ENCODE peak calls at places on chromosome 2, in seven cellular contexts. One of them, this sample, is unnamed.

GRCh38 chr2:19844750-19845149 is 57.0 kb downstream of the TTC32 start:
- DNase-seq in ovary: no peak
- DNase-seq in heart left ventricle: no peak
- DNase-seq in lower leg skin: peak; percentile 57
- DNase-seq in endothelial cell of umbilical vein: no peak
- DNase-seq in adrenal gland: no peak
- DNase-seq in HepG2: no peak
- DNase-seq in this sample: no peak

GRCh38 chr2:119756837-119757236 is 2.9 kb upstream of the PTPN4 start:
- DNase-seq in ovary: peak; percentile 87
- DNase-seq in heart left ventricle: peak; percentile 37
- DNase-seq in lower leg skin: no peak
- DNase-seq in endothelial cell of umbilical vein: peak; percentile 86
- DNase-seq in adrenal gland: peak; percentile 90
- DNase-seq in HepG2: peak; percentile 57
- DNase-seq in this sample: peak; percentile 30

GRCh38 chr2:11248-11941 is 34.9 kb downstream of the FAM110C start:
- DNase-seq in ovary: peak; percentile 83
- DNase-seq in heart left ventricle: no peak
- DNase-seq in lower leg skin: no peak
- DNase-seq in endothelial cell of umbilical vein: peak; percentile 5
- DNase-seq in adrenal gland: peak; percentile 46
- DNase-seq in HepG2: peak; percentile 78
- DNase-seq in this sample: no peak

GRCh38 chr2:54610700-54611099 is 112.8 kb upstream of the EML6 start:
- DNase-seq in ovary: no peak
- DNase-seq in heart left ventricle: no peak
- DNase-seq in lower leg skin: no peak
- DNase-seq in endothelial cell of umbilical vein: no peak
- DNase-seq in adrenal gland: no peak
- DNase-seq in HepG2: no peak
- DNase-seq in this sample: no peak

GRCh38 chr2:54639609-54640008 is 83.9 kb upstream of the EML6 start:
- DNase-seq in ovary: no peak
- DNase-seq in heart left ventricle: no peak
- DNase-seq in lower leg skin: no peak
- DNase-seq in endothelial cell of umbilical vein: no peak
- DNase-seq in adrenal gland: no peak
- DNase-seq in HepG2: no peak
- DNase-seq in this sample: no peak

GRCh38 chr2:32711908-32712307 is 84.1 kb downstream of the TTC27 start:
- DNase-seq in ovary: no peak
- DNase-seq in heart left ventricle: no peak
- DNase-seq in lower leg skin: no peak
- DNase-seq in endothelial cell of umbilical vein: no peak
- DNase-seq in adrenal gland: no peak
- DNase-seq in HepG2: no peak
- DNase-seq in this sample: no peak

GRCh38 chr2:28394331-28394877 is 1.7 kb downstream of the FOSL2 start:
- DNase-seq in ovary: peak; percentile 73
- DNase-seq in heart left ventricle: peak; percentile 65
- DNase-seq in lower leg skin: peak; percentile 93
- DNase-seq in endothelial cell of umbilical vein: peak; percentile 63
- DNase-seq in adrenal gland: peak; percentile 62
- DNase-seq in HepG2: no peak
- DNase-seq in this sample: no peak

GRCh38 chr2:212409560-212409959 is 129.0 kb downstream of the ERBB4 start:
- DNase-seq in ovary: no peak
- DNase-seq in heart left ventricle: no peak
- DNase-seq in lower leg skin: no peak
- DNase-seq in endothelial cell of umbilical vein: no peak
- DNase-seq in adrenal gland: no peak
- DNase-seq in HepG2: no peak
- DNase-seq in this sample: no peak

GRCh38 chr2:42787788-42788477 is 4.5 kb downstream of the HAAO start:
- DNase-seq in ovary: no peak
- DNase-seq in heart left ventricle: no peak
- DNase-seq in lower leg skin: peak; percentile 59
- DNase-seq in endothelial cell of umbilical vein: no peak
- DNase-seq in adrenal gland: no peak
- DNase-seq in HepG2: no peak
- DNase-seq in this sample: no peak

GRCh38 chr2:696463-696862 is 19.3 kb upstream of the TMEM18 start:
- DNase-seq in ovary: no peak
- DNase-seq in heart left ventricle: no peak
- DNase-seq in lower leg skin: no peak
- DNase-seq in endothelial cell of umbilical vein: no peak
- DNase-seq in adrenal gland: no peak
- DNase-seq in HepG2: no peak
- DNase-seq in this sample: no peak

GRCh38 chr2:45554073-45554742 is 56.9 kb downstream of the SRBD1 start:
- DNase-seq in ovary: no peak
- DNase-seq in heart left ventricle: no peak
- DNase-seq in lower leg skin: no peak
- DNase-seq in endothelial cell of umbilical vein: no peak
- DNase-seq in adrenal gland: no peak
- DNase-seq in HepG2: no peak
- DNase-seq in this sample: no peak

GRCh38 chr2:100260712-100261620 is 61.3 kb downstream of the LONRF2 start:
- DNase-seq in ovary: peak; percentile 86
- DNase-seq in heart left ventricle: peak; percentile 52
- DNase-seq in lower leg skin: peak; percentile 42
- DNase-seq in endothelial cell of umbilical vein: peak; percentile 61
- DNase-seq in adrenal gland: peak; percentile 76
- DNase-seq in HepG2: peak; percentile 60
- DNase-seq in this sample: peak; percentile 75

GRCh38 chr2:120642646-120643045 is 93.0 kb upstream of the GLI2 start:
- DNase-seq in ovary: no peak
- DNase-seq in heart left ventricle: no peak
- DNase-seq in lower leg skin: peak; percentile 59
- DNase-seq in endothelial cell of umbilical vein: no peak
- DNase-seq in adrenal gland: no peak
- DNase-seq in HepG2: no peak
- DNase-seq in this sample: no peak

GRCh38 chr2:239130786-239131325 is 270.0 kb downstream of the HDAC4 start:
- DNase-seq in ovary: no peak
- DNase-seq in heart left ventricle: no peak
- DNase-seq in lower leg skin: no peak
- DNase-seq in endothelial cell of umbilical vein: no peak
- DNase-seq in adrenal gland: no peak
- DNase-seq in HepG2: no peak
- DNase-seq in this sample: no peak

GRCh38 chr2:43355399-43355798 is 129.0 kb upstream of the ZFP36L2 start:
- DNase-seq in ovary: no peak
- DNase-seq in heart left ventricle: no peak
- DNase-seq in lower leg skin: no peak
- DNase-seq in endothelial cell of umbilical vein: no peak
- DNase-seq in adrenal gland: no peak
- DNase-seq in HepG2: no peak
- DNase-seq in this sample: no peak

GRCh38 chr2:134289225-134289624 is 35.4 kb downstream of the MGAT5 start:
- DNase-seq in ovary: no peak
- DNase-seq in heart left ventricle: no peak
- DNase-seq in lower leg skin: no peak
- DNase-seq in endothelial cell of umbilical vein: no peak
- DNase-seq in adrenal gland: peak; percentile 26
- DNase-seq in HepG2: no peak
- DNase-seq in this sample: no peak

GRCh38 chr2:20365249-20365817 is 14.7 kb upstream of the PUM2 start:
- DNase-seq in ovary: no peak
- DNase-seq in heart left ventricle: no peak
- DNase-seq in lower leg skin: no peak
- DNase-seq in endothelial cell of umbilical vein: no peak
- DNase-seq in adrenal gland: no peak
- DNase-seq in HepG2: no peak
- DNase-seq in this sample: peak; percentile 47

GRCh38 chr2:157805519-157805918 is 70.6 kb downstream of the ACVR1 start:
- DNase-seq in ovary: no peak
- DNase-seq in heart left ventricle: no peak
- DNase-seq in lower leg skin: no peak
- DNase-seq in endothelial cell of umbilical vein: no peak
- DNase-seq in adrenal gland: no peak
- DNase-seq in HepG2: no peak
- DNase-seq in this sample: no peak

GRCh38 chr2:10076511-10076910 is 3.7 kb downstream of the CYS1 start:
- DNase-seq in ovary: no peak
- DNase-seq in heart left ventricle: no peak
- DNase-seq in lower leg skin: no peak
- DNase-seq in endothelial cell of umbilical vein: no peak
- DNase-seq in adrenal gland: no peak
- DNase-seq in HepG2: no peak
- DNase-seq in this sample: no peak

GRCh38 chr2:73614997-73615396 is 27.2 kb downstream of the NAT8 start:
- DNase-seq in ovary: no peak
- DNase-seq in heart left ventricle: no peak
- DNase-seq in lower leg skin: no peak
- DNase-seq in endothelial cell of umbilical vein: no peak
- DNase-seq in adrenal gland: no peak
- DNase-seq in HepG2: no peak
- DNase-seq in this sample: no peak

GRCh38 chr2:71477231-71477681 is 23.9 kb downstream of the DYSF start:
- DNase-seq in ovary: no peak
- DNase-seq in heart left ventricle: no peak
- DNase-seq in lower leg skin: no peak
- DNase-seq in endothelial cell of umbilical vein: no peak
- DNase-seq in adrenal gland: no peak
- DNase-seq in HepG2: no peak
- DNase-seq in this sample: no peak

GRCh38 chr2:48127612-48128191 is 221.4 kb upstream of the FBXO11 start:
- DNase-seq in ovary: no peak
- DNase-seq in heart left ventricle: no peak
- DNase-seq in lower leg skin: no peak
- DNase-seq in endothelial cell of umbilical vein: no peak
- DNase-seq in adrenal gland: no peak
- DNase-seq in HepG2: no peak
- DNase-seq in this sample: no peak

GRCh38 chr2:16249269-16250055 is 309.1 kb downstream of the MYCN start:
- DNase-seq in ovary: peak; percentile 47
- DNase-seq in heart left ventricle: no peak
- DNase-seq in lower leg skin: no peak
- DNase-seq in endothelial cell of umbilical vein: no peak
- DNase-seq in adrenal gland: no peak
- DNase-seq in HepG2: no peak
- DNase-seq in this sample: no peak
- TF ChIP-seq POLR2A in ovary: no peak
- TF ChIP-seq POLR2A in heart left ventricle: no peak
- TF ChIP-seq POLR2A in lower leg skin: no peak
- TF ChIP-seq POLR2A in endothelial cell of umbilical vein: no peak
- TF ChIP-seq POLR2A in adrenal gland: no peak
- TF ChIP-seq POLR2A in HepG2: no peak
- TF ChIP-seq POLR2A in this sample: no peak

GRCh38 chr2:130345611-130346010 is 2.9 kb downstream of the IMP4 start:
- DNase-seq in ovary: no peak
- DNase-seq in heart left ventricle: no peak
- DNase-seq in lower leg skin: no peak
- DNase-seq in endothelial cell of umbilical vein: no peak
- DNase-seq in adrenal gland: no peak
- DNase-seq in HepG2: no peak
- DNase-seq in this sample: no peak

GRCh38 chr2:130344578-130344977 is 1.9 kb downstream of the IMP4 start:
- DNase-seq in ovary: no peak
- DNase-seq in heart left ventricle: no peak
- DNase-seq in lower leg skin: no peak
- DNase-seq in endothelial cell of umbilical vein: no peak
- DNase-seq in adrenal gland: no peak
- DNase-seq in HepG2: no peak
- DNase-seq in this sample: no peak

GRCh38 chr2:130346041-130346740 is 3.5 kb downstream of the IMP4 start:
- DNase-seq in ovary: no peak
- DNase-seq in heart left ventricle: no peak
- DNase-seq in lower leg skin: no peak
- DNase-seq in endothelial cell of umbilical vein: no peak
- DNase-seq in adrenal gland: no peak
- DNase-seq in HepG2: no peak
- DNase-seq in this sample: no peak

GRCh38 chr2:130346741-130347066 is 4.0 kb downstream of the IMP4 start:
- DNase-seq in ovary: no peak
- DNase-seq in heart left ventricle: no peak
- DNase-seq in lower leg skin: no peak
- DNase-seq in endothelial cell of umbilical vein: no peak
- DNase-seq in adrenal gland: no peak
- DNase-seq in HepG2: no peak
- DNase-seq in this sample: no peak

DNA sequence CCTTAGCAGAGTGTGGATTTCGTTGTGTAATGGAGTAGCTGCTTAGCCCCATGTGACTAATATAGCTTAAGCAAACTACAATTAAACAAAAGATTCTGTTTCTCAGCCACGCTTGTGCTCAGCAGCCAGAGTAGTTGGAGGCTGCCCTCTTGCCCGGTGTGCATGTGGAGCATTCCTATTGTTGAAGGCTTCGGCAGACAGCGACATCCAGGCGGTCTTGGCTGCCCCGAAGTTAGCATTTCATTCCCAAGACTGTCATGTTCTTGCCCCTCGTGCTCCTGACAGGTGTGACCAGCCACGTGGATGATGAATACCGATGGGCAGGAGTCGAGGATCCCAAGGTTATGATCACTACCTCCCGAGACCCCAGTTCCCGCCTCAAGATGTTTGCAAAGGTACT is 2.4 kb downstream of the IMP4 start:
- DNase-seq in ovary: no peak
- DNase-seq in heart left ventricle: no peak
- DNase-seq in lower leg skin: no peak
- DNase-seq in endothelial cell of umbilical vein: no peak
- DNase-seq in adrenal gland: no peak
- DNase-seq in HepG2: no peak
- DNase-seq in this sample: no peak
- TF ChIP-seq POLR2A in ovary: no peak
- TF ChIP-seq POLR2A in heart left ventricle: no peak
- TF ChIP-seq POLR2A in lower leg skin: no peak
- TF ChIP-seq POLR2A in endothelial cell of umbilical vein: no peak
- TF ChIP-seq POLR2A in adrenal gland: no peak
- TF ChIP-seq POLR2A in HepG2: no peak
- TF ChIP-seq POLR2A in this sample: no peak

DNA sequence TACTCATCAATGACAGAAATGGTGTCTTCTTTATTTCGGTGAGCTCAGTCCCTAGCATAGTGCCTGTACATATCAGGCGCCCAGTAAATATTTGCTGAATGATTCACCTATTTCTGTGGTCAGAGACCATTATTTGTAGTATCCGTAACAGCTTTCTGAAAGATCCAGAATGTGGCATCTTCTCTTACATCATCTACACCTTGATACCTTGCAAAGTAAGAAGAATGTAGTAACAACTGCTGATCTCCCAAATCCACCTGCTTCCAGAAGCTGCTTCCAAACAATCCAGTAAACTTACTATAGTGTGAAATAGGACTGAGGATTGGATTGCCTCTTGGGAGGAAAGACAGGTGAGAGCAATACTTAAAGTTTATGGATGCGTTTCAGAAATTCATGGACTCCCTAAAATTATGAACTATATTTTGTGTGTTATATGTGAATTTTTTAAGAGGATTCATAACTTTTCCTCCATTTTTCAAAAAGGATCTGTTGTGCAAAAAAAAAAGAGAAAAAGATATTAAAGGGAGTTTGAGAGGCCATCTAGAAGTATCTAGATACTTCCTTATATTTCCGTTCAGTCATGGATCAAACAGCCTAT is 945 bp upstream of the ASXL2 start:
- DNase-seq in ovary: no peak
- DNase-seq in heart left ventricle: no peak
- DNase-seq in lower leg skin: no peak
- DNase-seq in endothelial cell of umbilical vein: peak; percentile 5
- DNase-seq in adrenal gland: no peak
- DNase-seq in HepG2: peak; percentile 96
- DNase-seq in this sample: no peak
- TF ChIP-seq POLR2A in ovary: no peak
- TF ChIP-seq POLR2A in heart left ventricle: no peak
- TF ChIP-seq POLR2A in lower leg skin: no peak
- TF ChIP-seq POLR2A in endothelial cell of umbilical vein: no peak
- TF ChIP-seq POLR2A in adrenal gland: no peak
- TF ChIP-seq POLR2A in HepG2: no peak
- TF ChIP-seq POLR2A in this sample: no peak

GRCh38 chr2:178193823-178194599 is at the start of gene OSBPL6:
- DNase-seq in ovary: peak; percentile 84
- DNase-seq in heart left ventricle: peak; percentile 84
- DNase-seq in lower leg skin: peak; percentile 94
- DNase-seq in endothelial cell of umbilical vein: peak; percentile 88
- DNase-seq in adrenal gland: peak; percentile 56
- DNase-seq in HepG2: peak; percentile 28
- DNase-seq in this sample: peak; percentile 74
- TF ChIP-seq POLR2A in ovary: peak; percentile 77
- TF ChIP-seq POLR2A in heart left ventricle: peak; percentile 78
- TF ChIP-seq POLR2A in lower leg skin: peak; percentile 28
- TF ChIP-seq POLR2A in endothelial cell of umbilical vein: peak; percentile 51
- TF ChIP-seq POLR2A in adrenal gland: peak; percentile 44
- TF ChIP-seq POLR2A in HepG2: no peak
- TF ChIP-seq POLR2A in this sample: peak; percentile 83

This sample was measured in H54.